ENCODE peak calls at places on chromosomes 12 and 14, in six cellular contexts. T, R, S, F, J and Y are unnamed samples.

GRCh38 chr14:102663031-102663430 is 70.6 kb downstream of the RCOR1 start:
- DNase-seq in R (peak), F (no peak), J (no peak), T (no peak), S (no peak), Y (no peak)

GRCh38 chr14:92994131-92994676 is 71.3 kb downstream of the CHGA start:
- DNase-seq in S (no peak), T (no peak), F (no peak), R (no peak), J (no peak), Y (no peak)

GRCh38 chr12:46373303-46374182 is 970 bp upstream of the SLC38A2 start:
- DNase-seq in T (no peak), J (peak), S (peak), R (peak), F (no peak), Y (no peak)

GRCh38 chr12:70852416-70853150 is 68.0 kb downstream of the PTPRR start:
- DNase-seq in J (no peak), F (peak), S (no peak), R (no peak), T (no peak), Y (no peak)

GRCh38 chr14:91055016-91055415 is 5.4 kb downstream of the RPS6KA5 start:
- DNase-seq in T (no peak), J (no peak), F (no peak), R (no peak), S (no peak), Y (no peak)

GRCh38 chr14:28704153-28704552 is 62.4 kb upstream of the FOXG1 start:
- DNase-seq in R (no peak), T (no peak), S (no peak), F (peak), J (no peak), Y (no peak)

GRCh38 chr14:94864421-94865195 is 94.7 kb upstream of the GSC start:
- DNase-seq in R (no peak), J (no peak), F (no peak), T (no peak), S (no peak), Y (no peak)

GRCh38 chr12:49647280-49647679 is 23.9 kb downstream of the PRPF40B start:
- DNase-seq in J (no peak), S (no peak), R (no peak), T (no peak), F (no peak), Y (no peak)

GRCh38 chr12:75476076-75476475 is 4.5 kb upstream of the GLIPR1 start:
- DNase-seq in F (no peak), S (no peak), R (no peak), J (no peak), T (no peak), Y (no peak)

GRCh38 chr14:100622234-100622633 is 35.0 kb upstream of the BEGAIN start:
- DNase-seq in R (no peak), S (no peak), F (no peak), T (no peak), J (peak), Y (no peak)

GRCh38 chr12:93780115-93780641 is 103.0 kb downstream of the CRADD start:
- DNase-seq in T (no peak), J (no peak), R (peak), S (no peak), F (peak), Y (no peak)

GRCh38 chr14:62253931-62254330 is 491.7 kb downstream of the SNAPC1 start:
- DNase-seq in J (no peak), T (no peak), R (peak), S (no peak), F (peak), Y (no peak)

GRCh38 chr12:122457627-122458026 is 35.2 kb upstream of the CLIP1 start:
- DNase-seq in T (no peak), F (no peak), J (no peak), S (no peak), R (no peak), Y (no peak)

GRCh38 chr14:60616326-60617044 is 32.8 kb downstream of the SIX1 start:
- DNase-seq in F (no peak), S (no peak), R (no peak), T (no peak), J (no peak), Y (no peak)

GRCh38 chr12:114221976-114222630 is 183.8 kb downstream of the TBX5 start:
- DNase-seq in F (peak), S (no peak), T (no peak), R (no peak), J (no peak), Y (no peak)

GRCh38 chr12:40310201-40310600 is 85.4 kb downstream of the LRRK2 start:
- DNase-seq in F (no peak), R (no peak), J (no peak), T (no peak), S (no peak), Y (no peak)

GRCh38 chr12:55969356-55969755 is 2.7 kb downstream of the CDK2 start:
- DNase-seq in T (no peak), F (no peak), S (no peak), R (no peak), J (no peak), Y (no peak)

GRCh38 chr12:104751024-104751570 is 207.0 kb downstream of the SLC41A2 start:
- DNase-seq in S (no peak), T (no peak), J (no peak), R (no peak), F (no peak), Y (no peak)

GRCh38 chr12:130742112-130742511 is 26.0 kb upstream of the RIMBP2 start:
- DNase-seq in F (no peak), S (peak), J (no peak), T (no peak), R (no peak), Y (no peak)

GRCh38 chr14:89638888-89639287 is 221.9 kb upstream of the FOXN3 start:
- DNase-seq in R (no peak), T (no peak), F (no peak), S (no peak), J (no peak), Y (no peak)

GRCh38 chr14:60561845-60562746 is 53.1 kb downstream of the SIX6 start:
- DNase-seq in R (peak), F (peak), S (no peak), T (peak), J (no peak), Y (no peak)

GRCh38 chr12:92929957-92930356 is 862 bp upstream of the EEA1 start:
- DNase-seq in F (peak), J (no peak), S (no peak), T (no peak), R (peak), Y (no peak)

GRCh38 chr14:20116748-20117147 is 6.2 kb downstream of the OR4K17 start:
- DNase-seq in R (no peak), F (no peak), T (no peak), J (no peak), S (no peak), Y (no peak)

GRCh38 chr12:107681455-107681835 is 4.2 kb upstream of the PWP1 start:
- DNase-seq in R (no peak), F (no peak), S (no peak), J (no peak), T (no peak), Y (no peak)

GRCh38 chr12:6693832-6694355 is 4.7 kb upstream of the ZNF384 start:
- DNase-seq in J (no peak), T (no peak), S (no peak), R (no peak), F (no peak), Y (no peak)

GRCh38 chr12:31877884-31878283 is 81.3 kb upstream of the RESF1 start:
- DNase-seq in R (no peak), T (no peak), S (no peak), J (no peak), F (no peak), Y (no peak)

GRCh38 chr12:52275686-52276085 is 1.2 kb downstream of the KRT86 start:
- DNase-seq in S (peak), R (no peak), T (no peak), F (no peak), J (no peak), Y (no peak)

GRCh38 chr14:57085043-57085442 is 183.7 kb downstream of the EXOC5 start:
- DNase-seq in F (no peak), T (no peak), S (no peak), J (no peak), R (no peak), Y (no peak)

GRCh38 chr12:13257356-13257875 is 60.9 kb downstream of the EMP1 start:
- DNase-seq in T (no peak), R (no peak), S (no peak), F (no peak), J (no peak), Y (no peak)

GRCh38 chr14:75489480-75489837 is 32.8 kb upstream of the BATF start:
- DNase-seq in J (no peak), F (no peak), S (peak), R (no peak), T (no peak), Y (no peak)

GRCh38 chr14:98208943-98209342 is 1063.1 kb downstream of the BCL11B start:
- DNase-seq in J (no peak), F (no peak), T (no peak), S (no peak), R (no peak), Y (no peak)

GRCh38 chr12:117261267-117261666 is 71.0 kb upstream of the FBXO21 start:
- DNase-seq in T (no peak), J (no peak), R (no peak), S (no peak), F (peak), Y (no peak)

GRCh38 chr14:96042218-96042930 is 3.2 kb downstream of the C14orf132 start:
- DNase-seq in J (no peak), T (no peak), S (no peak), R (peak), F (peak), Y (peak)

GRCh38 chr12:53221203-53222076 is 10.6 kb downstream of the RARG start:
- DNase-seq in R (peak), T (no peak), S (peak), F (peak), J (peak), Y (no peak)

GRCh38 chr14:53638966-53639365 is 317.7 kb downstream of the BMP4 start:
- DNase-seq in R (peak), T (no peak), J (no peak), F (no peak), S (no peak), Y (no peak)

GRCh38 chr14:104388631-104389325 is 190.8 kb upstream of the C14orf180 start:
- DNase-seq in R (no peak), F (no peak), S (peak), T (no peak), J (no peak), Y (no peak)

GRCh38 chr12:6829532-6830220 is 1.5 kb downstream of the P3H3 start:
- DNase-seq in J (no peak), T (no peak), R (no peak), S (peak), F (peak), Y (no peak)